ENCODE peak calls at places on chromosomes 6 and 20, in six cellular contexts. U is choroid plexus epithelial cell, K is hypothalamus, X is progenitor cell of endocrine pancreas, Y is putamen, H is ascending aorta. E is an unnamed sample.

GRCh38 chr6:23272536-23272935 is 703.2 kb downstream of the HDGFL1 start:
- DNase-seq in U (no peak), K (no peak), X (no peak), Y (no peak), H (no peak), E (no peak)

GRCh38 chr6:78746457-78746856 is 120.9 kb upstream of the IRAK1BP1 start:
- DNase-seq in U (no peak), K (no peak), X (no peak), Y (no peak), H (no peak), E (no peak)

GRCh38 chr6:21599074-21599639 is 5.6 kb downstream of the SOX4 start:
- DNase-seq in U (no peak), K (no peak), X (no peak), Y (no peak), H (no peak), E (no peak)

GRCh38 chr6:133291671-133292070 is 50.5 kb downstream of the EYA4 start:
- DNase-seq in U (peak), K (no peak), X (no peak), Y (no peak), H (no peak), E (no peak)

GRCh38 chr6:17831135-17831534 is 124.4 kb upstream of the NUP153 start:
- DNase-seq in U (peak), K (no peak), X (no peak), Y (peak), H (no peak), E (no peak)

GRCh38 chr20:63747622-63748355 is 8.2 kb downstream of the SLC2A4RG start:
- DNase-seq in U (no peak), K (no peak), X (no peak), Y (no peak), H (no peak), E (no peak)

GRCh38 chr6:71012871-71013456 is 56.1 kb upstream of the B3GAT2 start:
- DNase-seq in U (peak), K (no peak), X (no peak), Y (peak), H (no peak), E (peak)

GRCh38 chr20:3195607-3196230 is 8.8 kb downstream of the DDRGK1 start:
- DNase-seq in U (no peak), K (no peak), X (no peak), Y (no peak), H (no peak), E (no peak)

GRCh38 chr6:161135695-161136591 is 137.9 kb downstream of the AGPAT4 start:
- DNase-seq in U (no peak), K (no peak), X (no peak), Y (no peak), H (no peak), E (no peak)

GRCh38 chr20:16216227-16217210 is 356.7 kb downstream of the KIF16B start:
- DNase-seq in U (peak), K (no peak), X (no peak), Y (no peak), H (no peak), E (no peak)